ENCODE peak calls at places on chromosomes 13 and 19, in four cellular contexts. D is IMR-90, M is AG09309, Q is iris pigment epithelial cell. O is an unnamed sample.

GRCh38 chr13:60431108-60431700 is 34.2 kb downstream of the TDRD3 start:
- DNase-seq in D (peak), M (peak), Q (peak), O (peak)

GRCh38 chr13:38641164-38641948 is 45.5 kb upstream of the FREM2 start:
- DNase-seq in D (no peak), M (no peak), Q (peak), O (no peak)

GRCh38 chr19:35848486-35848885 is 3.8 kb downstream of the NPHS1 start:
- DNase-seq in D (no peak), M (no peak), Q (no peak), O (no peak)

GRCh38 chr19:8180018-8180417 is 29.2 kb upstream of the CERS4 start:
- DNase-seq in D (no peak), M (no peak), Q (no peak), O (no peak)

GRCh38 chr19:23287620-23288019 is 37.4 kb upstream of the ZNF724 start:
- DNase-seq in D (no peak), M (no peak), Q (no peak), O (no peak)

GRCh38 chr13:111789011-111789410 is 277.9 kb upstream of the SOX1 start:
- DNase-seq in D (no peak), M (no peak), Q (no peak), O (no peak)

GRCh38 chr13:50275392-50276063 is 260.3 kb downstream of the KCNRG start:
- DNase-seq in D (no peak), M (no peak), Q (no peak), O (no peak)

GRCh38 chr19:49866933-49867782 is at the start of gene PNKP:
- DNase-seq in D (peak), M (no peak), Q (peak), O (peak)

GRCh38 chr19:33440682-33441081 is 67.2 kb downstream of the CEBPG start:
- DNase-seq in D (no peak), M (no peak), Q (no peak), O (no peak)

GRCh38 chr19:51507209-51507608 is 5.6 kb upstream of the SIGLEC12 start:
- DNase-seq in D (no peak), M (no peak), Q (no peak), O (no peak)

GRCh38 chr19:1970003-1970805 is 29.2 kb downstream of the CSNK1G2 start:
- DNase-seq in D (no peak), M (peak), Q (no peak), O (no peak)

GRCh38 chr13:78655906-78656305 is 3.0 kb downstream of the OBI1 start:
- DNase-seq in D (no peak), M (no peak), Q (no peak), O (no peak)

GRCh38 chr13:44679602-44680001 is 103.5 kb upstream of the TSC22D1 start:
- DNase-seq in D (peak), M (no peak), Q (peak), O (no peak)

GRCh38 chr13:25037057-25037813 is 58.7 kb upstream of the PABPC3 start:
- DNase-seq in D (peak), M (peak), Q (peak), O (peak)

GRCh38 chr13:91135376-91135775 is 212.1 kb upstream of the MIR17HG start:
- DNase-seq in D (no peak), M (no peak), Q (no peak), O (no peak)

GRCh38 chr13:70623260-70623659 is 515.0 kb upstream of the KLHL1 start:
- DNase-seq in D (peak), M (no peak), Q (peak), O (no peak)

GRCh38 chr19:55657004-55657747 is 2.3 kb downstream of the U2AF2 start:
- DNase-seq in D (no peak), M (no peak), Q (peak), O (no peak)

GRCh38 chr13:67623630-67624029 is 393.5 kb upstream of the PCDH9 start:
- DNase-seq in D (no peak), M (no peak), Q (no peak), O (no peak)

GRCh38 chr13:107642841-107643240 is 572.5 kb downstream of the LIG4 start:
- DNase-seq in D (peak), M (no peak), Q (no peak), O (no peak)

O was measured in SK-N-MC.